ENCODE peak calls at places on chromosome 13, in eight cellular contexts. I is fibroblast of mammary gland, X is tibial artery, V is HFF-Myc, C is astrocyte, A is AG04450, F is spleen, G is kidney. U is an unnamed sample.
A peak's percentile ranks its signal among the peaks of the same experiment; 100 is the strongest.

GRCh38 chr13:26485288-26485687 is 72.2 kb upstream of the WASF3 start:
- DNase-seq in I (no peak), X (no peak), V (no peak), C (no peak), A (no peak), F (no peak), G (no peak), U (no peak)

GRCh38 chr13:50989476-50989875 is 79.9 kb downstream of the RNASEH2B start:
- DNase-seq in I (no peak), X (no peak), V (no peak), C (no peak), A (no peak), F (no peak), G (no peak), U (no peak)

GRCh38 chr13:38685974-38686571 is 804 bp upstream of the FREM2 start:
- DNase-seq in I (peak; percentile 19), X (no peak), V (no peak), C (peak; percentile 3), A (no peak), F (no peak), G (no peak), U (peak; percentile 15)

GRCh38 chr13:38135590-38135989 is 214.1 kb upstream of the UFM1 start:
- DNase-seq in I (no peak), X (no peak), V (no peak), C (no peak), A (no peak), F (no peak), G (no peak), U (no peak)

GRCh38 chr13:112441779-112442310 is 65.7 kb downstream of the SPACA7 start:
- DNase-seq in I (no peak), X (no peak), V (no peak), C (no peak), A (no peak), F (peak; percentile 66), G (peak; percentile 40), U (no peak)

GRCh38 chr13:96958286-96958891 is 35.9 kb downstream of the OXGR1 start:
- DNase-seq in I (peak; percentile 47), X (no peak), V (peak; percentile 15), C (peak; percentile 1), A (no peak), F (no peak), G (no peak), U (peak; percentile 24)

GRCh38 chr13:75365724-75366173 is 116.2 kb downstream of the TBC1D4 start:
- DNase-seq in I (peak; percentile 83), X (no peak), V (no peak), C (peak; percentile 94), A (peak; percentile 29), F (no peak), G (no peak), U (peak; percentile 81)

GRCh38 chr13:100089633-100090032 is 740 bp downstream of the PCCA start:
- DNase-seq in I (peak; percentile 24), X (no peak), V (no peak), C (peak; percentile 13), A (no peak), F (no peak), G (no peak), U (peak; percentile 44)

GRCh38 chr13:81377926-81378325 is 1037.0 kb upstream of the SPRY2 start:
- DNase-seq in I (no peak), X (no peak), V (no peak), C (no peak), A (no peak), F (no peak), G (no peak), U (no peak)

GRCh38 chr13:81487151-81487550 is 1146.2 kb upstream of the SPRY2 start:
- DNase-seq in I (peak; percentile 1), X (no peak), V (no peak), C (no peak), A (no peak), F (no peak), G (no peak), U (no peak)

GRCh38 chr13:91817250-91817649 is 418.8 kb downstream of the GPC5 start:
- DNase-seq in I (peak; percentile 4), X (no peak), V (no peak), C (peak; percentile 9), A (no peak), F (no peak), G (no peak), U (no peak)

GRCh38 chr13:97000295-97000925 is 6.1 kb upstream of the OXGR1 start:
- DNase-seq in I (peak; percentile 77), X (no peak), V (no peak), C (peak; percentile 45), A (no peak), F (no peak), G (no peak), U (no peak)

GRCh38 chr13:93674337-93674755 is 447.7 kb downstream of the GPC6 start:
- DNase-seq in I (no peak), X (no peak), V (no peak), C (no peak), A (no peak), F (no peak), G (no peak), U (no peak)

GRCh38 chr13:102195566-102196462 is 206.0 kb downstream of the FGF14 start:
- DNase-seq in I (peak; percentile 79), X (no peak), V (peak; percentile 30), C (peak; percentile 70), A (no peak), F (no peak), G (no peak), U (no peak)

GRCh38 chr13:90968510-90968909 is 379.0 kb upstream of the MIR17HG start:
- DNase-seq in I (peak; percentile 1), X (no peak), V (no peak), C (no peak), A (no peak), F (no peak), G (no peak), U (peak; percentile 10)

GRCh38 chr13:44411841-44412240 is 38.2 kb downstream of the SERP2 start:
- DNase-seq in I (no peak), X (no peak), V (no peak), C (no peak), A (no peak), F (no peak), G (no peak), U (no peak)

DNA sequence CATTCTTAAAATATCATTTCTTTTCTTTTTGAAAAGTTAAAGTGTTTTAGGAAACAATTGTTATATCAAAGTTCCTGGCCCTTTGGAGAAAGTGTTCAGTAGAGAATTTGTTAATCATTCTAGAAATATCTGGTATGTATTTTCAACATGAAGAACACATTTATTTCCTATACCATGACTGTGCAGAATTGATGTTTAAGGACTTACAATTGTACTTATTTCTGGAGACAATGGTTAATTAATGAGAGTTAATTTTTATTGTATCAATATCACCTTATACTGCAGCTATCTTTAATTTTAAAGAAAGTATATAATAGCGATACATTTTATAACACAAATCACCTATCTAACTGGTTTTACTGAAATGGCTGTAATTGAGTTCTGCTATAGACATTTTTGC is 95.3 kb downstream of the TEX29 start:
- DNase-seq in I (no peak), X (no peak), V (no peak), C (no peak), A (no peak), F (no peak), G (no peak), U (no peak)
- H3K4me3 ChIP-seq in I (no peak overlapping the region), X (no peak overlapping the region), V (no peak overlapping the region), C (no peak overlapping the region), A (no peak overlapping the region), F (no peak overlapping the region), G (no peak overlapping the region), U (no peak overlapping the region)

GRCh38 chr13:110715395-110716234 is 2.1 kb downstream of the ING1 start:
- DNase-seq in I (peak; percentile 99), X (peak; percentile 99), V (peak; percentile 99), C (peak; percentile 99), A (peak; percentile 99), F (peak; percentile 99), G (peak; percentile 99), U (peak; percentile 99)
- TF ChIP-seq CTCF in I (no peak), X (no peak), V (peak; percentile 2), C (no peak), A (peak; percentile 35), F (peak; percentile 24), G (no peak), U (peak; percentile 14)

GRCh38 chr13:65783383-65783782 is 1446.8 kb downstream of the PCDH9 start:
- DNase-seq in I (no peak), X (no peak), V (no peak), C (no peak), A (no peak), F (peak; percentile 64), G (peak; percentile 60), U (no peak)
- H3K4me3 ChIP-seq in I (no peak overlapping the region), X (no peak overlapping the region), V (no peak overlapping the region), C (no peak overlapping the region), A (no peak overlapping the region), F (no peak overlapping the region), G (no peak overlapping the region), U (no peak overlapping the region)

GRCh38 chr13:98535501-98536357 is 41.2 kb downstream of the STK24 start:
- DNase-seq in I (peak; percentile 50), X (no peak), V (no peak), C (no peak), A (no peak), F (no peak), G (no peak), U (no peak)

GRCh38 chr13:98536729-98537128 is 40.2 kb downstream of the STK24 start:
- DNase-seq in I (no peak), X (no peak), V (no peak), C (no peak), A (no peak), F (no peak), G (no peak), U (no peak)

GRCh38 chr13:98534821-98535220 is 42.1 kb downstream of the STK24 start:
- DNase-seq in I (no peak), X (no peak), V (no peak), C (no peak), A (no peak), F (no peak), G (no peak), U (no peak)

GRCh38 chr13:98532254-98532653 is 44.7 kb downstream of the STK24 start:
- DNase-seq in I (no peak), X (no peak), V (no peak), C (no peak), A (no peak), F (no peak), G (no peak), U (no peak)

GRCh38 chr13:98533912-98534311 is 43.0 kb downstream of the STK24 start:
- DNase-seq in I (no peak), X (no peak), V (no peak), C (no peak), A (no peak), F (no peak), G (no peak), U (no peak)
- TF ChIP-seq CTCF in I (no peak), X (no peak), V (no peak), C (no peak), A (no peak), F (no peak), G (no peak), U (no peak)